ENCODE peak calls at places on chromosomes 16 and 17, in ten cellular contexts. I is ovary, G is mesothelial cell of epicardium, V is progenitor cell of endocrine pancreas, Y is RWPE1, F is HFF-Myc, W is stomach, N is ascending aorta, E is nephron progenitor cell, C is PC-3. J is an unnamed sample.

GRCh38 chr16:20906871-20907255 is 6.3 kb downstream of the LYRM1 start:
- DNase-seq in I (no peak), G (no peak), V (no peak), Y (no peak), F (no peak), W (no peak), N (no peak), E (no peak), C (no peak), J (no peak)

GRCh38 chr17:73569758-73570319 is 74.4 kb downstream of the SDK2 start:
- DNase-seq in I (no peak), G (no peak), V (no peak), Y (no peak), F (no peak), W (no peak), N (no peak), E (no peak), C (no peak), J (no peak)

GRCh38 chr17:33284022-33284421 is 9.1 kb downstream of the ASIC2 start:
- DNase-seq in I (peak), G (no peak), V (no peak), Y (peak), F (peak), W (peak), N (no peak), E (no peak), C (peak), J (peak)

GRCh38 chr17:83062818-83063671 is 16.4 kb upstream of the METRNL start:
- DNase-seq in I (peak), G (peak), V (peak), Y (no peak), F (no peak), W (peak), N (no peak), E (no peak), C (no peak), J (no peak)

GRCh38 chr17:75876190-75876937 is 2.0 kb downstream of the TRIM47 start:
- DNase-seq in I (peak), G (no peak), V (no peak), Y (peak), F (no peak), W (peak), N (no peak), E (peak), C (peak), J (no peak)

GRCh38 chr16:17467923-17468540 is 2.7 kb downstream of the XYLT1 start:
- DNase-seq in I (peak), G (no peak), V (peak), Y (no peak), F (peak), W (peak), N (no peak), E (peak), C (no peak), J (peak)

GRCh38 chr16:66873685-66874055 is 6.6 kb upstream of the PDP2 start:
- DNase-seq in I (no peak), G (no peak), V (no peak), Y (no peak), F (no peak), W (no peak), N (no peak), E (no peak), C (no peak), J (no peak)

GRCh38 chr16:76222087-76222486 is 55.1 kb upstream of the CNTNAP4 start:
- DNase-seq in I (no peak), G (no peak), V (no peak), Y (no peak), F (no peak), W (no peak), N (no peak), E (no peak), C (no peak), J (no peak)

GRCh38 chr17:64051153-64051552 is 30.7 kb upstream of the ICAM2 start:
- DNase-seq in I (no peak), G (no peak), V (no peak), Y (no peak), F (no peak), W (no peak), N (no peak), E (no peak), C (no peak), J (no peak)

GRCh38 chr16:74736531-74737157 is 36.0 kb upstream of the MLKL start:
- DNase-seq in I (no peak), G (no peak), V (no peak), Y (no peak), F (no peak), W (no peak), N (no peak), E (no peak), C (peak), J (no peak)

GRCh38 chr16:11229906-11230305 is 26.1 kb downstream of the SOCS1 start:
- DNase-seq in I (no peak), G (no peak), V (no peak), Y (no peak), F (no peak), W (peak), N (no peak), E (no peak), C (peak), J (no peak)

GRCh38 chr17:19723967-19724366 is 7.6 kb upstream of the SLC47A2 start:
- DNase-seq in I (peak), G (no peak), V (no peak), Y (peak), F (no peak), W (no peak), N (no peak), E (no peak), C (peak), J (no peak)

GRCh38 chr17:37761065-37761464 is 16.2 kb upstream of the HNF1B start:
- DNase-seq in I (no peak), G (no peak), V (no peak), Y (no peak), F (no peak), W (no peak), N (no peak), E (no peak), C (no peak), J (no peak)

GRCh38 chr16:30004811-30005242 is 6.0 kb downstream of the DOC2A start:
- DNase-seq in I (no peak), G (no peak), V (no peak), Y (no peak), F (no peak), W (peak), N (no peak), E (no peak), C (no peak), J (no peak)

GRCh38 chr17:82370471-82371332 is 863 bp upstream of the UTS2R start:
- DNase-seq in I (no peak), G (no peak), V (no peak), Y (no peak), F (no peak), W (no peak), N (no peak), E (no peak), C (peak), J (no peak)

GRCh38 chr17:5584971-5585794 is 874 bp upstream of the NLRP1 start:
- DNase-seq in I (no peak), G (no peak), V (no peak), Y (peak), F (peak), W (no peak), N (no peak), E (no peak), C (peak), J (peak)

GRCh38 chr17:72850410-72850809 is 242.1 kb downstream of the SLC39A11 start:
- DNase-seq in I (no peak), G (no peak), V (no peak), Y (peak), F (no peak), W (no peak), N (no peak), E (no peak), C (peak), J (peak)

GRCh38 chr17:50848039-50848438 is 12.7 kb downstream of the WFIKKN2 start:
- DNase-seq in I (no peak), G (no peak), V (no peak), Y (no peak), F (no peak), W (no peak), N (no peak), E (no peak), C (no peak), J (no peak)
- TF ChIP-seq CTCF in I (no peak), G (no peak), V (no peak), Y (no peak), F (no peak), W (no peak), N (no peak), E (no peak), C (peak), J (no peak)

GRCh38 chr17:80108321-80108971 is 7.1 kb downstream of the GAA start:
- DNase-seq in I (peak), G (no peak), V (no peak), Y (no peak), F (no peak), W (no peak), N (no peak), E (no peak), C (no peak), J (no peak)

GRCh38 chr17:80106176-80106575 is 4.8 kb downstream of the GAA start:
- DNase-seq in I (no peak), G (peak), V (no peak), Y (no peak), F (no peak), W (no peak), N (no peak), E (no peak), C (no peak), J (no peak)

GRCh38 chr17:80106751-80107150 is 5.4 kb downstream of the GAA start:
- DNase-seq in I (no peak), G (no peak), V (no peak), Y (no peak), F (no peak), W (no peak), N (no peak), E (no peak), C (no peak), J (no peak)

GRCh38 chr17:80105762-80106161 is 4.4 kb downstream of the GAA start:
- DNase-seq in I (peak), G (no peak), V (no peak), Y (no peak), F (no peak), W (peak), N (no peak), E (no peak), C (no peak), J (no peak)

GRCh38 chr17:80107231-80108021 is 6.0 kb downstream of the GAA start:
- DNase-seq in I (peak), G (no peak), V (no peak), Y (no peak), F (no peak), W (no peak), N (no peak), E (no peak), C (no peak), J (no peak)
- TF ChIP-seq CTCF in I (no peak), G (no peak), V (no peak), Y (no peak), F (no peak), W (no peak), N (no peak), E (no peak), C (no peak), J (no peak)

GRCh38 chr16:13913374-13914292 is 6.3 kb upstream of the ERCC4 start:
- DNase-seq in I (no peak), G (no peak), V (no peak), Y (no peak), F (no peak), W (no peak), N (no peak), E (no peak), C (no peak), J (no peak)

GRCh38 chr16:13911306-13911705 is 8.6 kb upstream of the ERCC4 start:
- DNase-seq in I (no peak), G (no peak), V (no peak), Y (no peak), F (no peak), W (no peak), N (no peak), E (no peak), C (no peak), J (no peak)

GRCh38 chr16:13911871-13912270 is 8.1 kb upstream of the ERCC4 start:
- DNase-seq in I (no peak), G (no peak), V (no peak), Y (no peak), F (no peak), W (no peak), N (no peak), E (no peak), C (no peak), J (no peak)

GRCh38 chr16:13915033-13915635 is 4.8 kb upstream of the ERCC4 start:
- DNase-seq in I (no peak), G (no peak), V (no peak), Y (no peak), F (no peak), W (no peak), N (no peak), E (no peak), C (no peak), J (no peak)

GRCh38 chr16:13912891-13913290 is 7.1 kb upstream of the ERCC4 start:
- DNase-seq in I (no peak), G (no peak), V (no peak), Y (no peak), F (no peak), W (no peak), N (no peak), E (no peak), C (no peak), J (no peak)
- TF ChIP-seq CTCF in I (no peak), G (no peak), V (no peak), Y (no peak), F (no peak), W (no peak), N (no peak), E (no peak), C (no peak), J (no peak)

GRCh38 chr17:71427801-71428200 is 693.0 kb upstream of the SOX9 start:
- DNase-seq in I (no peak), G (no peak), V (no peak), Y (no peak), F (no peak), W (no peak), N (no peak), E (no peak), C (peak), J (no peak)

GRCh38 chr17:71422968-71423367 is 697.9 kb upstream of the SOX9 start:
- DNase-seq in I (no peak), G (no peak), V (no peak), Y (no peak), F (no peak), W (no peak), N (no peak), E (no peak), C (no peak), J (no peak)

GRCh38 chr17:71428897-71429296 is 691.9 kb upstream of the SOX9 start:
- DNase-seq in I (no peak), G (no peak), V (no peak), Y (no peak), F (no peak), W (no peak), N (no peak), E (no peak), C (no peak), J (no peak)

DNA sequence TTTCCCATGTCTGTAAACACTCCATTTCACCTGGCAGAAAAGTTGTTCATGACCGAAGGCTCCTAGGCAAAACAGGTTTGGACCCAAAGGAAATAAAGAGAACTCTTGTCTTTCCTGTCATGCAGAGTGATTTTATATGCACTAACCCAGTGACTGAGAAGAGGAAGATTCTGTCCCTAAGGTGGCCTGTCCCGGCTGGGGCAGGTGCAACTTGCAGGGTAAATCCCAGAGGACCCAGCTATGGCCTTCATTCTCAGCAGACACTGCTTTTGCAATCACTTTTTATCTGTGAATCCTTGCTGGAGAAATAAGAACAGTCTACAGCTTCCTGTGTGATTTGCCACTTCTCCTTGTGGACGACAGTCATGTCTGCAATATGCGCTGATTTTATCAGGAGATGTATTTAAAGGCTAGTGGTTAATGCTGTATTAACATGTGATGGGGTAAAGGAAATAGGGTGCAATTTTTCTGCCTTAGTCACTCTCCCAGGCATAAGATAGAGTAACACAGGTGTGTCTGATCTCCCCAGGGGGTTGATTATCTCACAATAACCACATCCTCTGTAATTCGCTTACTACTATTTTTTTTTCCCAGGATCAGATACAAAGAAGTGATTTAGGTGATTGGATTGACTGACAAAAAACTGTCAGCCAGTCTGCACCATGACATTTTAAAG is 696.8 kb upstream of the SOX9 start:
- DNase-seq in I (no peak), G (no peak), V (no peak), Y (peak), F (no peak), W (no peak), N (no peak), E (no peak), C (peak), J (peak)
- TF ChIP-seq CTCF in I (no peak), G (no peak), V (no peak), Y (no peak), F (no peak), W (no peak), N (no peak), E (no peak), C (peak), J (no peak)

GRCh38 chr16:31714899-31715504 is 158.6 kb upstream of the ZNF267 start:
- DNase-seq in I (no peak), G (no peak), V (no peak), Y (no peak), F (no peak), W (no peak), N (no peak), E (no peak), C (no peak), J (no peak)

GRCh38 chr16:31715915-31716314 is 157.7 kb upstream of the ZNF267 start:
- DNase-seq in I (no peak), G (no peak), V (no peak), Y (no peak), F (no peak), W (no peak), N (no peak), E (no peak), C (no peak), J (no peak)

GRCh38 chr16:31712064-31712540 is 161.5 kb upstream of the ZNF267 start:
- DNase-seq in I (no peak), G (no peak), V (no peak), Y (no peak), F (no peak), W (no peak), N (no peak), E (no peak), C (no peak), J (no peak)

GRCh38 chr16:31713071-31713944 is 160.3 kb upstream of the ZNF267 start:
- DNase-seq in I (peak), G (peak), V (peak), Y (peak), F (peak), W (peak), N (peak), E (peak), C (peak), J (peak)

DNA sequence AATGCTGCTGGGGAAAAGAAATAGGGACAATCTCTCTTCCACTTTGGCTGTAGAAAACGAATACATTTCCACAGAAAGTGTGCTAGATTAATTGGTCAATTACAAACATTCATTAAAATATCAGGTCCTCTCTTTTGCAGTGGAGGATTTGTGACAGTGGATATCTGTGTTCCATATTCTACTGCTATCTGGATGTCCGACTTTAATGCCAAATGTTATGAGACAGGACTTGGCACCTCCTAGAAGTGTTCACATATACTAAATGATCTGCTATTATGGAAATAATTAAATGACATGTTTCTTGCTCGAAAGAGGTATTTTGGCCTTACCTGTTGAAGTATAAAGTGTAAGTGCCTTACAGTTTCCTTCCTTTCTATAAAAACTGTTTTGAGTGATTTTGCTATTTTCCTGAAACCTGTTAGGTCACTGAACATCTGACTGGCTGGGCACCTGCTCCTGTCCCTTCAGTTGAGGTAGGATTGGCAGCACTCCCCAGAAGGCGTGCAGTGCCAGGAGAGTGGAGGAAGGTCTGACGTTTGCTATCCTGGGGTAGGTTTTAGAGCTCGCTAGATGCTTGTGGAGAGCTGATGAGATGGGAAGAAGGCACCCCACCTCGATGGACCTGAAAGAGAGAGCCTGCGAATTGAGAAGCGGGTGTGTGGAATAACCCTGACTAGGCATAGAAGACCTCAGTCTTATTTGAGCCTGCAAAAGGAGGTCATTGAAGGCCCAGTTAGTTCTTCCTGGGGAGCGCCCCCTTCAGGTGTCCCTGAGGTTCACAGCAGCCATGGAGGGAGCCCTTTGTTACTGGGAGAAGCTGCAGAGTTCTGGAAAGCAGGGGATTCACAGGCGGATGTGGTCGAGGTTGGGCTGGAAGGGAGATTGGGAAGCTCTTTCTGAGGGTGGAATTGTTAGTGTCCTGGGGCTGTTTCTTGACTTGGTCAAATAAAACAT is 159.4 kb upstream of the ZNF267 start:
- DNase-seq in I (no peak), G (no peak), V (no peak), Y (no peak), F (no peak), W (no peak), N (no peak), E (no peak), C (no peak), J (no peak)
- TF ChIP-seq CTCF in I (no peak), G (peak), V (peak), Y (no peak), F (peak), W (no peak), N (no peak), E (no peak), C (peak), J (peak)

GRCh38 chr17:39271546-39271945 is 45.8 kb upstream of the STAC2 start:
- DNase-seq in I (no peak), G (no peak), V (no peak), Y (no peak), F (no peak), W (no peak), N (no peak), E (no peak), C (no peak), J (peak)

GRCh38 chr17:39276113-39276512 is 50.4 kb upstream of the STAC2 start:
- DNase-seq in I (no peak), G (no peak), V (no peak), Y (no peak), F (no peak), W (no peak), N (no peak), E (no peak), C (no peak), J (no peak)

GRCh38 chr17:39270923-39271322 is 45.2 kb upstream of the STAC2 start:
- DNase-seq in I (no peak), G (no peak), V (no peak), Y (peak), F (peak), W (no peak), N (no peak), E (no peak), C (peak), J (peak)
- TF ChIP-seq CTCF in I (no peak), G (no peak), V (peak), Y (peak), F (peak), W (no peak), N (no peak), E (no peak), C (peak), J (peak)

DNA sequence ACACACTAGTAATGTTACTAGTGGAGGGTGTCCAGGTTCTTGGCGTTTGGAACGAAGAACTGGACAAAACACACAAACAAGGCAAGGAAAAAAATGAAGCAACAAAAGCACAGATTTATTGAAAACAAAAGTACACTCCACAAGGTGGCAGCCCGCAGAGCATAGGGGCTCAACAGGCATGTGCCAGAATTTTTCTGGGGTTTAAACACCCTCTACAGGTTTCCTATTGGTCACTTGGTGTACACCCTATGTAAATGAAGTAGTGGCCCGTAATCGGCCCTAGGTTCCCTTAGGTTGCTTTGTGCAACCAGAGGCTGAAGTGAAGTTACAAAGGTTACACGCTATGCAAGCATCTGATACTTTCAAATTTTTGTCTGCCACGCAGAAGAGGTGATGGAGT is 8.1 kb downstream of the OR2C1 start:
- DNase-seq in I (no peak), G (no peak), V (no peak), Y (no peak), F (no peak), W (no peak), N (no peak), E (no peak), C (no peak), J (no peak)
- TF ChIP-seq CTCF in I (no peak), G (no peak), V (no peak), Y (no peak), F (no peak), W (no peak), N (no peak), E (no peak), C (no peak), J (no peak)

J was measured in AG04450.